ENCODE peak calls at places on chromosomes 6 and 20, in five cellular contexts. L is GM23338, K is IMR-90, X is thoracic aorta, D is fibroblast of lung. E is an unnamed sample.

GRCh38 chr20:17768267-17768666 is 68.5 kb downstream of the BANF2 start:
- DNase-seq in L (no peak), K (no peak), X (no peak), D (no peak), E (no peak)

GRCh38 chr20:58720890-58721289 is 28.3 kb downstream of the NPEPL1 start:
- DNase-seq in L (no peak), K (no peak), X (no peak), D (no peak), E (no peak)

GRCh38 chr6:3218266-3218665 is 9.2 kb downstream of the TUBB2B start:
- DNase-seq in L (no peak), K (no peak), X (no peak), D (no peak), E (no peak)

GRCh38 chr6:79600313-79601019 is 30.7 kb upstream of the SH3BGRL2 start:
- DNase-seq in L (no peak), K (no peak), X (no peak), D (no peak), E (no peak)

GRCh38 chr6:31114540-31114876 is at the start of gene PSORS1C1:
- DNase-seq in L (peak; percentile 24), K (peak; percentile 95), X (peak; percentile 86), D (peak; percentile 93), E (peak; percentile 81)

GRCh38 chr20:61185841-61186601 is 66.0 kb upstream of the CDH4 start:
- DNase-seq in L (no peak), K (peak; percentile 98), X (no peak), D (peak; percentile 96), E (no peak)

GRCh38 chr20:3712279-3712873 is at the start of gene SIGLEC1:
- DNase-seq in L (no peak), K (no peak), X (no peak), D (no peak), E (no peak)

GRCh38 chr6:41079080-41079479 is 6.3 kb downstream of the NFYA start:
- DNase-seq in L (no peak), K (no peak), X (no peak), D (no peak), E (no peak)

GRCh38 chr6:12058164-12058926 is 46.2 kb downstream of the HIVEP1 start:
- DNase-seq in L (no peak), K (no peak), X (no peak), D (no peak), E (no peak)

GRCh38 chr6:139423037-139423698 is 48.7 kb upstream of the CITED2 start:
- DNase-seq in L (no peak), K (no peak), X (no peak), D (no peak), E (no peak)

GRCh38 chr6:118080547-118080946 is 173.5 kb downstream of the SLC35F1 start:
- DNase-seq in L (peak; percentile 60), K (no peak), X (no peak), D (no peak), E (no peak)

GRCh38 chr6:163724196-163724595 is 309.7 kb downstream of the QKI start:
- DNase-seq in L (no peak), K (no peak), X (no peak), D (no peak), E (no peak)

GRCh38 chr6:7617954-7618764 is 28.2 kb downstream of the SNRNP48 start:
- DNase-seq in L (no peak), K (peak; percentile 32), X (no peak), D (peak; percentile 30), E (peak; percentile 96)

GRCh38 chr6:13419826-13420225 is 67.6 kb downstream of the GFOD1 start:
- DNase-seq in L (no peak), K (no peak), X (no peak), D (no peak), E (no peak)
- H3K4me1 ChIP-seq in L (peaks cover 29% of the 10 kb centered on the region), K (peaks cover 12% of the 10 kb centered on the region), X (peaks cover 53% of the 10 kb centered on the region), D (peaks cover 2% of the 10 kb centered on the region), E (no peaks in the 10 kb centered on the region)

GRCh38 chr6:106092279-106092678 is 6.1 kb downstream of the PRDM1 start:
- DNase-seq in L (no peak), K (no peak), X (no peak), D (no peak), E (no peak)
- H3K4me3 ChIP-seq in L (no peak overlapping the region), K (no peak overlapping the region), X (no peak overlapping the region), D (no peak overlapping the region), E (no peak overlapping the region)

GRCh38 chr6:137213331-137213740 is 5.8 kb downstream of the IFNGR1 start:
- DNase-seq in L (no peak), K (no peak), X (no peak), D (no peak), E (no peak)
- H3K4me1 ChIP-seq in L (peaks cover 7% of the 10 kb centered on the region), K (peaks cover 5% of the 10 kb centered on the region), X (peaks cover 82% of the 10 kb centered on the region), D (peaks cover 2% of the 10 kb centered on the region), E (peaks cover 32% of the 10 kb centered on the region)

GRCh38 chr20:34675561-34675960 is 1.3 kb downstream of the PIGU start:
- DNase-seq in L (no peak), K (no peak), X (no peak), D (no peak), E (no peak)
- H3K4me3 ChIP-seq in L (peak overlapping the region; percentile 88), K (no peak overlapping the region), X (no peak overlapping the region), D (peak overlapping the region; percentile 81), E (no peak overlapping the region)

GRCh38 chr6:53311586-53311935 is 37.2 kb downstream of the ELOVL5 start:
- DNase-seq in L (no peak), K (no peak), X (no peak), D (no peak), E (no peak)
- H3K4me1 ChIP-seq in L (peaks cover 28% of the 10 kb centered on the region), K (peaks cover 8% of the 10 kb centered on the region), X (peaks cover 65% of the 10 kb centered on the region), D (peaks cover 7% of the 10 kb centered on the region), E (no peaks in the 10 kb centered on the region)

GRCh38 chr20:16748058-16748457 is at the start of gene OTOR:
- DNase-seq in L (no peak), K (no peak), X (no peak), D (no peak), E (no peak)
- H3K4me3 ChIP-seq in L (no peak within 1 kb of the TSS), K (no peak within 1 kb of the TSS), X (no peak within 1 kb of the TSS), D (no peak within 1 kb of the TSS), E (no peak within 1 kb of the TSS)

GRCh38 chr6:155519339-155519738 is 63.7 kb upstream of the NOX3 start:
- DNase-seq in L (no peak), K (no peak), X (no peak), D (no peak), E (no peak)

GRCh38 chr6:155520078-155520477 is 64.4 kb upstream of the NOX3 start:
- DNase-seq in L (no peak), K (no peak), X (no peak), D (no peak), E (no peak)

GRCh38 chr6:155521719-155522118 is 66.1 kb upstream of the NOX3 start:
- DNase-seq in L (no peak), K (peak; percentile 61), X (no peak), D (no peak), E (no peak)

GRCh38 chr6:155517282-155517681 is 61.6 kb upstream of the NOX3 start:
- DNase-seq in L (no peak), K (no peak), X (no peak), D (no peak), E (no peak)
- H3K4me1 ChIP-seq in L (no peaks in the 10 kb centered on the region), K (no peaks in the 10 kb centered on the region), X (no peaks in the 10 kb centered on the region), D (no peaks in the 10 kb centered on the region), E (no peaks in the 10 kb centered on the region)